ENCODE peak calls at places on chromosomes 6 and 20, in five cellular contexts. X is left ventricle myocardium inferior, V is heart left ventricle, A is cardiac muscle cell, R is neural progenitor cell. W is an unnamed sample.
A peak's percentile ranks its signal among the peaks of the same experiment; 100 is the strongest.

GRCh38 chr6:24981385-24981758 is 45.6 kb upstream of the RIPOR2 start:
- DNase-seq in R (peak; percentile 18), X (no peak), A (peak; percentile 20), V (no peak), W (no peak)

GRCh38 chr6:39426057-39426592 is 103.6 kb upstream of the KCNK16 start:
- DNase-seq in A (no peak), X (no peak), V (no peak), R (no peak), W (no peak)

GRCh38 chr20:54221383-54221782 is 13.5 kb downstream of the PFDN4 start:
- DNase-seq in X (no peak), A (no peak), R (no peak), V (no peak), W (no peak)

GRCh38 chr6:43873806-43874714 is 104.0 kb downstream of the VEGFA start:
- DNase-seq in R (peak; percentile 48), X (no peak), A (no peak), V (no peak), W (peak; percentile 27)

GRCh38 chr6:165055231-165055630 is 254.2 kb downstream of the C6orf118 start:
- DNase-seq in R (peak; percentile 3), V (no peak), A (no peak), X (no peak), W (no peak)

GRCh38 chr6:70380771-70381435 is 32.4 kb upstream of the FAM135A start:
- DNase-seq in X (no peak), R (no peak), A (no peak), V (no peak), W (peak; percentile 22)

GRCh38 chr6:75624335-75624734 is 22.7 kb downstream of the SENP6 start:
- DNase-seq in A (no peak), X (no peak), V (no peak), R (no peak), W (no peak)

GRCh38 chr6:3612341-3613041 is 139.0 kb downstream of the PXDC1 start:
- DNase-seq in A (no peak), X (no peak), R (no peak), V (no peak), W (no peak)

GRCh38 chr6:6686748-6687601 is 98.5 kb downstream of the LY86 start:
- DNase-seq in V (peak; percentile 94), R (peak; percentile 98), X (peak; percentile 94), A (peak; percentile 98), W (peak; percentile 95)

GRCh38 chr6:7761047-7761446 is 35.1 kb downstream of the BMP6 start:
- DNase-seq in X (no peak), V (no peak), R (no peak), A (no peak), W (no peak)

GRCh38 chr20:57437672-57438330 is 46.6 kb downstream of the RBM38 start:
- DNase-seq in A (no peak), R (no peak), X (no peak), V (no peak), W (peak; percentile 79)

GRCh38 chr6:3625980-3626533 is 125.5 kb downstream of the PXDC1 start:
- DNase-seq in R (no peak), A (no peak), V (no peak), X (no peak), W (no peak)

GRCh38 chr6:6230286-6230685 is 90.2 kb downstream of the F13A1 start:
- DNase-seq in R (peak; percentile 53), A (peak; percentile 10), V (no peak), X (no peak), W (no peak)

GRCh38 chr20:63419299-63419698 is 53.2 kb downstream of the KCNQ2 start:
- DNase-seq in A (no peak), X (no peak), V (no peak), R (no peak), W (no peak)

GRCh38 chr6:42404494-42404893 is 47.2 kb downstream of the TRERF1 start:
- DNase-seq in V (peak; percentile 20), A (no peak), R (peak; percentile 40), X (no peak), W (no peak)

GRCh38 chr6:128379577-128379976 is 140.8 kb downstream of the PTPRK start:
- DNase-seq in A (no peak), R (no peak), V (no peak), X (no peak), W (no peak)

GRCh38 chr6:1821188-1822183 is 211.8 kb downstream of the FOXC1 start:
- DNase-seq in R (no peak), V (peak; percentile 30), X (no peak), A (no peak), W (no peak)

GRCh38 chr20:25580711-25581110 is 4.6 kb downstream of the NINL start:
- DNase-seq in X (no peak), A (no peak), V (no peak), R (no peak), W (peak; percentile 45)

GRCh38 chr6:106974337-106974998 is at the start of gene CD24:
- DNase-seq in A (peak; percentile 82), X (no peak), R (peak; percentile 89), V (no peak), W (peak; percentile 88)

GRCh38 chr20:63759377-63759901 is 19.9 kb downstream of the SLC2A4RG start:
- DNase-seq in V (no peak), X (no peak), A (no peak), R (no peak), W (peak; percentile 7)

GRCh38 chr6:35668708-35669440 is 19.8 kb downstream of the FKBP5 start:
- DNase-seq in R (no peak), V (no peak), X (no peak), A (no peak), W (no peak)

GRCh38 chr6:111844921-111845320 is 28.3 kb downstream of the FYN start:
- DNase-seq in R (peak; percentile 67), A (no peak), X (no peak), V (no peak), W (no peak)

GRCh38 chr20:59783020-59784010 is 150.1 kb downstream of the SYCP2 start:
- DNase-seq in V (no peak), R (peak; percentile 87), X (peak; percentile 52), A (peak; percentile 44), W (peak; percentile 45)

GRCh38 chr6:30720738-30721197 is 616 bp downstream of the TUBB start:
- DNase-seq in V (peak; percentile 77), X (peak; percentile 75), R (peak; percentile 87), A (peak; percentile 70), W (peak; percentile 89)
- TF ChIP-seq CTCF in V (no peak), X (no peak), R (no peak), A (no peak), W (no peak)

DNA sequence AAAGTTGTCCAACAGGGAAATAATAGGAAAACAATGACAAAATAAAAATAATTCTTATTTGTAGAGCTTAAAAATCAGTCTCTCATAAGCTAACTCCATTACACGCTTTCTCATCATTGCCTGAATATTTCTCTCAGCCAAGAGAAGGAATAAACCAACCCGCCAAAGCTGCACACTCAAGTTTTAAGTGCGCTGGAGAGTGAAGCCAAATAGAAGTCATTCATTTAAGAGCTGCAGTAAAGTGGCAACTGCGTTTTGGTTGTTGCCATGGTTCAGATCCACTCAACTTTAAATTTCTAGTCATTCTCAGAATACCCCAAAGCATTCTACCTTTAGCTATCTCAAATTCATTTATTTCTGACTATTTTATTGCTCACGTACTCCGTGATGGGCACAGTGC is 230.7 kb downstream of the CBLN4 start:
- DNase-seq in R (no peak), A (no peak), X (no peak), V (no peak), W (no peak)
- H3K9me3 ChIP-seq in R (no peaks in the 10 kb centered on the region), A (no peaks in the 10 kb centered on the region), X (no peaks in the 10 kb centered on the region), V (no peaks in the 10 kb centered on the region), W (no peaks in the 10 kb centered on the region)

GRCh38 chr6:138296381-138296780 is 78.1 kb upstream of the PBOV1 start:
- DNase-seq in X (no peak), A (no peak), R (no peak), V (no peak), W (no peak)
- H3K4me1 ChIP-seq in X (no peaks in the 10 kb centered on the region), A (no peaks in the 10 kb centered on the region), R (peaks cover 4% of the 10 kb centered on the region), V (no peaks in the 10 kb centered on the region), W (no peaks in the 10 kb centered on the region)

GRCh38 chr6:17470209-17470952 is 77.0 kb downstream of the CAP2 start:
- DNase-seq in X (no peak), V (no peak), R (no peak), A (no peak), W (no peak)

GRCh38 chr6:17473554-17473953 is 80.2 kb downstream of the CAP2 start:
- DNase-seq in A (peak; percentile 72), R (no peak), V (peak; percentile 32), X (no peak), W (no peak)

GRCh38 chr6:17472653-17473183 is 79.3 kb downstream of the CAP2 start:
- DNase-seq in X (no peak), R (no peak), V (no peak), A (peak; percentile 8), W (no peak)

GRCh38 chr6:17469006-17469972 is 75.9 kb downstream of the CAP2 start:
- DNase-seq in R (no peak), X (no peak), V (no peak), A (no peak), W (no peak)

GRCh38 chr6:17470953-17471335 is 77.5 kb downstream of the CAP2 start:
- DNase-seq in X (no peak), R (no peak), V (no peak), A (no peak), W (no peak)
- TF ChIP-seq CTCF in X (no peak), R (no peak), V (no peak), A (peak; percentile 18), W (no peak)

GRCh38 chr6:168037856-168038255 is 40.4 kb downstream of the KIF25 start:
- DNase-seq in R (no peak), A (no peak), X (no peak), V (no peak), W (no peak)

GRCh38 chr6:168039301-168039700 is 39.7 kb downstream of the FRMD1 start:
- DNase-seq in V (no peak), R (no peak), X (no peak), A (no peak), W (no peak)

GRCh38 chr6:168039849-168040248 is 39.2 kb downstream of the FRMD1 start:
- DNase-seq in R (no peak), X (no peak), A (no peak), V (no peak), W (no peak)

GRCh38 chr6:168037242-168037641 is 39.8 kb downstream of the KIF25 start:
- DNase-seq in R (peak; percentile 43), V (peak; percentile 62), X (no peak), A (no peak), W (no peak)

GRCh38 chr6:168038576-168039140 is 40.4 kb downstream of the FRMD1 start:
- DNase-seq in A (no peak), R (no peak), V (no peak), X (no peak), W (no peak)
- H3K9me3 ChIP-seq in A (no peaks in the 10 kb centered on the region), R (peaks cover 21% of the 10 kb centered on the region), V (peaks cover 29% of the 10 kb centered on the region), X (peaks cover 31% of the 10 kb centered on the region), W (no peaks in the 10 kb centered on the region)

GRCh38 chr20:51876511-51876910 is 74.2 kb upstream of the SALL4 start:
- DNase-seq in X (no peak), R (no peak), V (no peak), A (no peak), W (no peak)

GRCh38 chr20:51869002-51869401 is 66.7 kb upstream of the SALL4 start:
- DNase-seq in A (no peak), R (no peak), V (no peak), X (no peak), W (no peak)

DNA sequence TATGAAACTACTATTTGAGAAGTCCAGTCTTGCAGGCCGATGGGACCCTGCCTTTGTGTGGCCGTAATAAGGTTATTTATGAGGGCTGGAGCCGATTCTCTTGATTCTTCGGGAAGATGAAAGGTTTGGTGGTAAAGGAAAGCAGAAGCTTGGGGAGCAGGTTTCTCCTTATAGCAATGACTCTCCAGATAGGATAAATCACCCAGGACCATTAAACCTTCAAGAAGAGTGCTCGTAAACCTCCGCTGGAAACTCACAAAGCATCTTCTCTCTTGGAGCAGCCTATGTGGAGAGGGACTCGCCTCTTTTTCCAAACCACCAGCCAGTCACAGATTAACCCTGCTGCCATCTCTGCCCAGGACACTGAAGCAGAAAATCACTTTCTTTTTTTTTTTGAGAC is 69.6 kb upstream of the SALL4 start:
- DNase-seq in A (no peak), X (no peak), R (no peak), V (no peak), W (no peak)
- H3K4me1 ChIP-seq in A (no peaks in the 10 kb centered on the region), X (no peaks in the 10 kb centered on the region), R (peaks cover 8% of the 10 kb centered on the region), V (no peaks in the 10 kb centered on the region), W (no peaks in the 10 kb centered on the region)

W was measured in left lung.